ENCODE peak calls at places on chromosomes 12 and 14, in eight cellular contexts. Q is HCT116, V is osteoblast, O is HepG2, Z is esophagus muscularis mucosa, D is bronchial epithelial cell, G is body of pancreas, C is cardiac muscle cell. F is an unnamed sample. For H3K36me3, the result is how much of the 10 kb centered on the place peaks cover.

GRCh38 chr12:104420868-104421267 is 35.9 kb upstream of the CHST11 start:
- DNase-seq in Q (no peak), V (no peak), O (no peak), Z (no peak), D (peak), G (no peak), C (no peak), F (no peak)

GRCh38 chr14:98955741-98956070 is 316.3 kb downstream of the BCL11B start:
- DNase-seq in Q (no peak), V (no peak), O (no peak), Z (peak), D (no peak), G (no peak), C (no peak), F (no peak)

GRCh38 chr12:111024205-111024794 is 103.9 kb upstream of the MYL2 start:
- DNase-seq in Q (peak), V (peak), O (peak), Z (no peak), D (peak), G (peak), C (peak), F (no peak)

GRCh38 chr12:110670161-110670701 is 18.7 kb downstream of the HVCN1 start:
- DNase-seq in Q (no peak), V (no peak), O (no peak), Z (no peak), D (no peak), G (no peak), C (no peak), F (no peak)

GRCh38 chr14:105149146-105149781 is 19.3 kb downstream of the JAG2 start:
- DNase-seq in Q (no peak), V (peak), O (no peak), Z (no peak), D (no peak), G (peak), C (no peak), F (no peak)

GRCh38 chr14:64682173-64682710 is 22.0 kb upstream of the PLEKHG3 start:
- DNase-seq in Q (no peak), V (peak), O (no peak), Z (no peak), D (peak), G (peak), C (no peak), F (no peak)

GRCh38 chr12:19201653-19202052 is 72.1 kb downstream of the PLEKHA5 start:
- DNase-seq in Q (no peak), V (no peak), O (no peak), Z (no peak), D (no peak), G (no peak), C (no peak), F (no peak)

GRCh38 chr14:93274055-93274806 is 58.6 kb downstream of the BTBD7 start:
- DNase-seq in Q (no peak), V (no peak), O (no peak), Z (no peak), D (peak), G (no peak), C (no peak), F (no peak)

GRCh38 chr12:106794369-106794768 is 19.9 kb downstream of the RIC8B start:
- DNase-seq in Q (no peak), V (no peak), O (no peak), Z (no peak), D (peak), G (no peak), C (no peak), F (no peak)

GRCh38 chr14:90545431-90545830 is 148.6 kb downstream of the CALM1 start:
- DNase-seq in Q (no peak), V (peak), O (no peak), Z (no peak), D (no peak), G (no peak), C (no peak), F (no peak)

GRCh38 chr12:88052686-88053085 is 23.5 kb upstream of the C12orf50 start:
- DNase-seq in Q (peak), V (no peak), O (peak), Z (no peak), D (peak), G (peak), C (peak), F (no peak)

GRCh38 chr12:26317942-26318565 is 122.7 kb downstream of the SSPN start:
- DNase-seq in Q (peak), V (peak), O (no peak), Z (no peak), D (peak), G (no peak), C (no peak), F (peak)

GRCh38 chr12:54411398-54412241 is 7.4 kb downstream of the ITGA5 start:
- DNase-seq in Q (no peak), V (peak), O (no peak), Z (peak), D (peak), G (no peak), C (no peak), F (peak)

GRCh38 chr12:92605621-92606170 is 97.1 kb upstream of the PLEKHG7 start:
- DNase-seq in Q (no peak), V (no peak), O (no peak), Z (no peak), D (no peak), G (no peak), C (no peak), F (no peak)

GRCh38 chr12:116130431-116130830 is 147.1 kb downstream of the MED13L start:
- DNase-seq in Q (no peak), V (peak), O (no peak), Z (no peak), D (no peak), G (no peak), C (no peak), F (no peak)

GRCh38 chr12:104952816-104953215 is 5.3 kb downstream of the SLC41A2 start:
- DNase-seq in Q (no peak), V (no peak), O (no peak), Z (no peak), D (no peak), G (no peak), C (no peak), F (no peak)

GRCh38 chr12:75977952-75978671 is 53.5 kb downstream of the PHLDA1 start:
- DNase-seq in Q (peak), V (peak), O (peak), Z (no peak), D (peak), G (peak), C (no peak), F (peak)

GRCh38 chr12:13959131-13959734 is 22.2 kb downstream of the GRIN2B start:
- DNase-seq in Q (no peak), V (no peak), O (no peak), Z (peak), D (no peak), G (no peak), C (no peak), F (no peak)

GRCh38 chr12:42094277-42094676 is 50.4 kb downstream of the GXYLT1 start:
- DNase-seq in Q (peak), V (peak), O (no peak), Z (no peak), D (peak), G (no peak), C (no peak), F (no peak)

GRCh38 chr14:51453869-51454268 is 197.8 kb upstream of the FRMD6 start:
- DNase-seq in Q (no peak), V (no peak), O (no peak), Z (peak), D (peak), G (no peak), C (no peak), F (no peak)

GRCh38 chr12:81078469-81079196 is 754 bp downstream of the ACSS3 start:
- DNase-seq in Q (no peak), V (peak), O (peak), Z (no peak), D (peak), G (peak), C (peak), F (no peak)

GRCh38 chr12:32501835-32502333 is 102.5 kb downstream of the FGD4 start:
- DNase-seq in Q (no peak), V (no peak), O (peak), Z (no peak), D (peak), G (peak), C (peak), F (peak)

GRCh38 chr12:115341442-115341841 is 657.5 kb upstream of the TBX3 start:
- DNase-seq in Q (peak), V (peak), O (no peak), Z (peak), D (peak), G (peak), C (no peak), F (peak)

GRCh38 chr14:68891851-68892660 is 87.0 kb downstream of the ACTN1 start:
- DNase-seq in Q (no peak), V (peak), O (no peak), Z (no peak), D (peak), G (no peak), C (no peak), F (no peak)

GRCh38 chr12:6425588-6426531 is 18.9 kb upstream of the CD27 start:
- DNase-seq in Q (no peak), V (peak), O (peak), Z (no peak), D (no peak), G (no peak), C (no peak), F (no peak)

GRCh38 chr14:69043598-69044267 is 64.6 kb upstream of the ACTN1 start:
- DNase-seq in Q (no peak), V (peak), O (no peak), Z (no peak), D (peak), G (no peak), C (no peak), F (no peak)

GRCh38 chr12:45878630-45879255 is 111.6 kb downstream of the SCAF11 start:
- DNase-seq in Q (no peak), V (no peak), O (no peak), Z (no peak), D (peak), G (no peak), C (no peak), F (no peak)

GRCh38 chr14:88326352-88327103 is 3.5 kb upstream of the KCNK10 start:
- DNase-seq in Q (no peak), V (peak), O (no peak), Z (peak), D (no peak), G (peak), C (peak), F (no peak)

GRCh38 chr14:53709381-53709780 is 247.2 kb downstream of the BMP4 start:
- DNase-seq in Q (no peak), V (no peak), O (no peak), Z (no peak), D (no peak), G (no peak), C (no peak), F (no peak)

GRCh38 chr12:34397591-34398365 is 375.5 kb downstream of the ALG10 start:
- DNase-seq in Q (no peak), V (no peak), O (no peak), Z (peak), D (no peak), G (peak), C (no peak), F (no peak)

GRCh38 chr14:64725360-64725815 is 21.2 kb downstream of the PLEKHG3 start:
- DNase-seq in Q (no peak), V (peak), O (no peak), Z (no peak), D (no peak), G (peak), C (peak), F (no peak)

GRCh38 chr12:89334770-89335169 is 17.5 kb downstream of the DUSP6 start:
- DNase-seq in Q (no peak), V (peak), O (no peak), Z (no peak), D (no peak), G (no peak), C (no peak), F (no peak)

GRCh38 chr14:102944448-102945330 is 22.2 kb downstream of the AMN start:
- DNase-seq in Q (no peak), V (peak), O (no peak), Z (no peak), D (no peak), G (no peak), C (no peak), F (no peak)

GRCh38 chr12:124562796-124563181 is 4.6 kb downstream of the NCOR2 start:
- DNase-seq in Q (no peak), V (no peak), O (no peak), Z (no peak), D (no peak), G (no peak), C (no peak), F (no peak)
- H3K4me3 ChIP-seq in Q (no peak), V (no peak), O (no peak), Z (no peak), D (no peak), G (no peak), C (no peak), F (no peak)

DNA sequence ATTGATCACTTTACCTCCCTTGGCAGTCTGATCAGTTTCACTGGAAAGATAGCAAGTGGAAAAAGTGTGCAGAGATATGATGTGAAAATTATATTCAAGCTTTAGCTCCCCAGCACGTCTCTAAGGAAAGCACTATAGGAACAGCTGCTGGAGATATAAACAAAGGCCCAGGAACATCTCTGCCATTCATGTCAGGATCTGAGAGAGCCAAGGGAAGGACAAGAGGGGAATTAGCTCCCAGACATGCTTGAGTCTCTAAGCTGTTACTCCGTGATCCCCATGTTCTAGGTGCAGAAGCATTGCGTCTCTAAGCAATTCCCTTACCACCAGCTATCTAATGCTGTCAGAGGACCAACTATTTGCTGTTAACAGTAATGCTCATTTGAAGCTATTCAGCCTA is 700.2 kb downstream of the DIO2 start:
- DNase-seq in Q (no peak), V (no peak), O (no peak), Z (no peak), D (no peak), G (no peak), C (no peak), F (no peak)
- H3K36me3 ChIP-seq in Q (under half), V (under half), O (under half), Z (under half), D (under half), G (under half), C (under half), F (under half)

GRCh38 chr12:133080619-133081407 is at the start of gene ZNF140:
- DNase-seq in Q (no peak), V (peak), O (peak), Z (peak), D (peak), G (peak), C (peak), F (peak)
- TF ChIP-seq CTCF in Q (no peak), V (no peak), O (no peak), Z (no peak), D (no peak), G (peak), C (peak), F (peak)

GRCh38 chr12:130754234-130755001 is 38.3 kb upstream of the RIMBP2 start:
- DNase-seq in Q (no peak), V (no peak), O (no peak), Z (no peak), D (no peak), G (no peak), C (no peak), F (no peak)
- H3K4me3 ChIP-seq in Q (peak), V (no peak), O (no peak), Z (no peak), D (no peak), G (no peak), C (no peak), F (no peak)